ENCODE peak calls at places on chromosomes 16 and 17, in nine cellular contexts. Q is GM04504; N is mesendoderm; G is AG04449; V is HFFc6; J is kidney glomerular epithelial cell; O is activated naive CD4-positive, alpha-beta T cell treated with Interleukin-2 at 50 U/mL for 16 hours; Z is CD8-positive, alpha-beta T cell; R is central memory CD4-positive, alpha-beta T cell. M is an unnamed sample.

GRCh38 chr17:14332331-14332730 is 31.4 kb downstream of the HS3ST3B1 start:
- DNase-seq in V (no peak), G (no peak), Q (no peak), Z (no peak), R (no peak), O (no peak), N (peak), J (no peak), M (no peak)

GRCh38 chr16:27980076-27980775 is 83.3 kb downstream of the GSG1L start:
- DNase-seq in R (no peak), Q (no peak), J (no peak), Z (no peak), V (no peak), G (no peak), O (no peak), N (peak), M (no peak)

GRCh38 chr17:61389670-61390478 is 9.8 kb upstream of the TBX2 start:
- DNase-seq in R (no peak), Q (no peak), O (peak), J (no peak), V (no peak), G (no peak), N (peak), Z (no peak), M (no peak)

GRCh38 chr17:13888043-13888442 is 181.3 kb upstream of the COX10 start:
- DNase-seq in J (no peak), R (no peak), N (no peak), Q (no peak), Z (no peak), O (no peak), G (no peak), V (no peak), M (no peak)

GRCh38 chr17:6536566-6537065 is 19.7 kb downstream of the PITPNM3 start:
- DNase-seq in J (no peak), Q (no peak), G (no peak), N (no peak), V (no peak), R (no peak), Z (no peak), O (no peak), M (no peak)

GRCh38 chr16:19963306-19963705 is 78.7 kb upstream of the GPRC5B start:
- DNase-seq in R (no peak), V (no peak), G (no peak), Q (no peak), O (no peak), N (no peak), Z (no peak), J (no peak), M (no peak)

GRCh38 chr16:70417661-70418060 is 21.2 kb downstream of the ST3GAL2 start:
- DNase-seq in O (no peak), R (no peak), G (no peak), V (no peak), J (no peak), Q (no peak), Z (no peak), N (no peak), M (no peak)

GRCh38 chr17:691423-691822 is 23.2 kb downstream of the VPS53 start:
- DNase-seq in Z (no peak), V (peak), N (no peak), G (peak), R (no peak), J (peak), O (no peak), Q (peak), M (no peak)

GRCh38 chr16:67528222-67528869 is at the start of gene RIPOR1:
- DNase-seq in Z (no peak), J (no peak), G (no peak), O (peak), R (peak), Q (no peak), N (peak), V (no peak), M (no peak)

GRCh38 chr16:154223-155030 is 2.0 kb downstream of the HBZ start:
- DNase-seq in R (no peak), V (no peak), Q (no peak), N (peak), O (peak), Z (no peak), J (no peak), G (no peak), M (no peak)

GRCh38 chr17:83099570-83100181 is 20.3 kb downstream of the METRNL start:
- DNase-seq in J (peak), Q (no peak), N (no peak), R (no peak), G (no peak), V (peak), O (no peak), Z (no peak), M (no peak)

GRCh38 chr16:3364774-3365427 is 9.2 kb downstream of the OR2C1 start:
- DNase-seq in N (no peak), O (peak), J (peak), G (peak), Z (peak), R (peak), Q (peak), V (peak), M (peak)

GRCh38 chr16:29678691-29679267 is at the start of gene QPRT:
- DNase-seq in V (no peak), O (no peak), J (no peak), G (no peak), N (peak), R (no peak), Z (no peak), Q (no peak), M (peak)

GRCh38 chr16:79093554-79093967 is 507.0 kb downstream of the MAF start:
- DNase-seq in R (peak), N (no peak), Q (no peak), V (no peak), Z (no peak), G (no peak), O (peak), J (no peak), M (no peak)

GRCh38 chr17:10875984-10876555 is 38.2 kb upstream of the PIRT start:
- DNase-seq in G (no peak), V (peak), J (peak), Z (no peak), O (no peak), N (peak), R (no peak), Q (no peak), M (no peak)

GRCh38 chr17:64160378-64160777 is 30.4 kb upstream of the ERN1 start:
- DNase-seq in O (no peak), Z (no peak), Q (peak), G (no peak), R (no peak), N (no peak), V (peak), J (no peak), M (no peak)

GRCh38 chr17:50828508-50829170 is 6.7 kb upstream of the WFIKKN2 start:
- DNase-seq in Q (no peak), G (no peak), N (no peak), R (no peak), J (no peak), Z (no peak), V (no peak), O (no peak), M (no peak)

GRCh38 chr16:86010680-86011141 is 111.7 kb downstream of the IRF8 start:
- DNase-seq in V (no peak), Q (no peak), N (no peak), J (no peak), Z (no peak), O (no peak), R (no peak), G (no peak), M (no peak)

GRCh38 chr16:50351952-50352351 is 16.8 kb downstream of the BRD7 start:
- DNase-seq in R (no peak), N (no peak), J (no peak), V (no peak), Z (no peak), Q (no peak), G (no peak), O (no peak), M (no peak)

GRCh38 chr17:70297397-70297796 is 128.1 kb downstream of the KCNJ2 start:
- DNase-seq in R (no peak), V (no peak), J (no peak), Z (no peak), Q (no peak), G (no peak), N (no peak), O (no peak), M (no peak)

GRCh38 chr16:24036614-24037013 is 200.8 kb downstream of the PRKCB start:
- DNase-seq in O (peak), V (peak), N (peak), Z (peak), G (no peak), Q (peak), J (peak), R (peak), M (no peak)

GRCh38 chr17:80519091-80519781 is 25.4 kb upstream of the RPTOR start:
- DNase-seq in V (no peak), N (no peak), Z (no peak), G (no peak), J (no peak), R (no peak), Q (no peak), O (no peak), M (no peak)

GRCh38 chr16:11391576-11391975 is 46.3 kb downstream of the RMI2 start:
- DNase-seq in N (no peak), V (no peak), Z (no peak), O (no peak), Q (no peak), G (no peak), J (no peak), R (no peak), M (no peak)

GRCh38 chr16:56630134-56630533 is 2.3 kb upstream of the MT1M start:
- DNase-seq in Q (no peak), N (no peak), V (no peak), R (no peak), Z (no peak), O (no peak), J (no peak), G (no peak), M (no peak)

GRCh38 chr17:79612468-79613194 is 1.8 kb upstream of the RBFOX3 start:
- DNase-seq in Z (no peak), J (peak), R (no peak), N (peak), V (no peak), O (peak), Q (no peak), G (no peak), M (no peak)

GRCh38 chr17:55845385-55845784 is 94.5 kb downstream of the PCTP start:
- DNase-seq in N (peak), V (peak), J (no peak), O (no peak), Q (peak), Z (no peak), G (no peak), R (no peak), M (no peak)

GRCh38 chr17:60229189-60229802 is 79.5 kb downstream of the CA4 start:
- DNase-seq in G (no peak), O (no peak), Q (no peak), V (peak), R (no peak), Z (no peak), J (no peak), N (peak), M (no peak)

GRCh38 chr17:78390241-78391050 is 12.0 kb downstream of the PGS1 start:
- DNase-seq in G (peak), Q (peak), J (peak), R (no peak), V (peak), O (no peak), N (peak), Z (no peak), M (peak)

GRCh38 chr16:2610781-2611498 is 71.4 kb upstream of the KCTD5 start:
- DNase-seq in V (no peak), Q (no peak), G (no peak), R (no peak), Z (no peak), N (no peak), J (no peak), O (no peak), M (no peak)

GRCh38 chr17:32298298-32298697 is 32.7 kb downstream of the RHBDL3 start:
- DNase-seq in N (peak), Z (no peak), V (no peak), G (no peak), Q (no peak), J (no peak), R (no peak), O (no peak), M (no peak)

GRCh38 chr17:77378318-77379064 is 237.7 kb downstream of the SEC14L1 start:
- DNase-seq in R (no peak), N (no peak), Q (no peak), J (no peak), G (no peak), O (no peak), Z (no peak), V (no peak), M (no peak)

GRCh38 chr17:39595294-39595693 is 12.4 kb downstream of the NEUROD2 start:
- DNase-seq in V (no peak), O (no peak), Z (no peak), R (no peak), J (no peak), Q (no peak), N (no peak), G (no peak), M (no peak)